ENCODE peak calls at places on chromosomes 11 and 22, in seven cellular contexts. Q, C, G, V, P, N and Y are unnamed samples.
A peak's percentile ranks its signal among the peaks of the same experiment; 100 is the strongest.

GRCh38 chr22:42877158-42877557 is 20.1 kb upstream of the ARFGAP3 start:
- DNase-seq in Q (no peak), V (no peak), P (no peak), G (no peak), N (no peak), C (no peak), Y (no peak)

GRCh38 chr22:20469110-20469855 is 26.3 kb downstream of the KLHL22 start:
- DNase-seq in N (no peak), C (no peak), G (no peak), V (no peak), Q (no peak), P (no peak), Y (no peak)

GRCh38 chr11:63829823-63830489 is 9.0 kb upstream of the MARK2 start:
- DNase-seq in Q (no peak), P (peak; percentile 24), V (no peak), C (peak; percentile 6), G (no peak), N (no peak), Y (no peak)

GRCh38 chr22:39661842-39662676 is 91.5 kb downstream of the CACNA1I start:
- DNase-seq in P (no peak), C (no peak), Q (no peak), G (peak; percentile 88), V (no peak), N (no peak), Y (no peak)

GRCh38 chr22:44024288-44024908 is at the start of gene PARVB:
- DNase-seq in P (peak; percentile 71), G (no peak), C (no peak), N (no peak), Q (no peak), V (no peak), Y (no peak)

GRCh38 chr11:62999649-63000048 is 14.9 kb upstream of the SLC22A6 start:
- DNase-seq in P (no peak), Q (no peak), G (no peak), N (no peak), V (no peak), C (no peak), Y (no peak)

GRCh38 chr11:10526974-10527918 is 13.7 kb downstream of the RNF141 start:
- DNase-seq in V (no peak), P (peak; percentile 44), Q (no peak), N (peak; percentile 88), G (no peak), C (no peak), Y (no peak)

GRCh38 chr11:32421992-32422391 is 13.3 kb downstream of the WT1 start:
- DNase-seq in C (no peak), V (no peak), Q (no peak), G (no peak), P (no peak), N (no peak), Y (no peak)

GRCh38 chr11:8068605-8069221 is 12.3 kb upstream of the TUB start:
- DNase-seq in N (no peak), C (peak; percentile 69), V (peak; percentile 83), Q (no peak), G (no peak), P (peak; percentile 83), Y (peak; percentile 38)

GRCh38 chr11:130882138-130882551 is 34.1 kb downstream of the SNX19 start:
- DNase-seq in N (no peak), Q (no peak), P (no peak), V (peak; percentile 74), C (no peak), G (no peak), Y (no peak)

GRCh38 chr22:28799125-28799833 is 1.1 kb downstream of the XBP1 start:
- DNase-seq in P (peak; percentile 97), G (no peak), C (peak; percentile 87), N (peak; percentile 35), V (peak; percentile 80), Q (no peak), Y (peak; percentile 64)

GRCh38 chr11:842370-843002 is at the start of the genes POLR2L and TSPAN4:
- DNase-seq in P (peak; percentile 96), C (peak; percentile 71), Q (peak; percentile 49), G (peak; percentile 79), V (peak; percentile 93), N (peak; percentile 74), Y (no peak)

GRCh38 chr11:104946907-104947306 is 21.5 kb downstream of the CASP4 start:
- DNase-seq in P (peak; percentile 69), G (peak; percentile 50), V (no peak), Q (no peak), C (peak; percentile 47), N (peak; percentile 35), Y (no peak)

GRCh38 chr11:33778682-33779081 is 4.4 kb upstream of the FBXO3 start:
- DNase-seq in N (no peak), C (peak; percentile 83), Q (no peak), G (no peak), V (no peak), P (peak; percentile 75), Y (no peak)

GRCh38 chr11:68773521-68774187 is 22.3 kb upstream of the TESMIN start:
- DNase-seq in C (peak; percentile 25), V (no peak), Q (no peak), N (no peak), P (no peak), G (no peak), Y (no peak)

GRCh38 chr11:130801287-130802146 is 114.8 kb downstream of the SNX19 start:
- DNase-seq in V (no peak), P (peak; percentile 75), N (no peak), Q (no peak), C (peak; percentile 28), G (no peak), Y (peak; percentile 77)

GRCh38 chr22:29816980-29817379 is 21.1 kb downstream of the ASCC2 start:
- DNase-seq in C (no peak), N (no peak), G (no peak), P (peak; percentile 28), Q (no peak), V (no peak), Y (no peak)

GRCh38 chr11:69352715-69353325 is 58.9 kb downstream of the MYEOV start:
- DNase-seq in C (peak; percentile 95), N (peak; percentile 54), Q (no peak), V (peak; percentile 9), P (peak; percentile 95), G (no peak), Y (peak; percentile 79)

GRCh38 chr11:71198141-71198822 is 54.1 kb downstream of the SHANK2 start:
- DNase-seq in V (no peak), C (no peak), P (no peak), G (no peak), Q (no peak), N (no peak), Y (no peak)

GRCh38 chr22:46390105-46390651 is 54.7 kb downstream of the TRMU start:
- DNase-seq in G (no peak), V (no peak), N (no peak), P (no peak), Q (no peak), C (no peak), Y (no peak)

GRCh38 chr11:11403763-11404725 is 51.0 kb upstream of the CSNK2A3 start:
- DNase-seq in G (no peak), V (peak; percentile 55), C (peak; percentile 20), P (peak; percentile 58), N (no peak), Q (no peak), Y (no peak)

GRCh38 chr11:69704508-69705245 is 855 bp upstream of the FGF19 start:
- DNase-seq in Q (no peak), P (peak; percentile 51), V (no peak), C (no peak), G (no peak), N (no peak), Y (no peak)

GRCh38 chr22:46023558-46023981 is 46.6 kb upstream of the WNT7B start:
- DNase-seq in V (peak; percentile 69), Q (no peak), N (no peak), P (peak; percentile 69), G (no peak), C (no peak), Y (peak; percentile 44)

GRCh38 chr22:47593291-47593690 is 830.8 kb downstream of the TBC1D22A start:
- DNase-seq in C (no peak), N (no peak), Q (no peak), P (no peak), V (no peak), G (no peak), Y (no peak)

GRCh38 chr11:102473543-102473942 is 21.0 kb upstream of the TMEM123 start:
- DNase-seq in Q (no peak), G (no peak), N (no peak), V (no peak), P (no peak), C (no peak), Y (no peak)

GRCh38 chr11:16154715-16155396 is 201.5 kb downstream of the SOX6 start:
- DNase-seq in Q (no peak), C (no peak), V (no peak), N (no peak), G (no peak), P (no peak), Y (peak; percentile 52)

GRCh38 chr22:37284126-37284806 is 2.0 kb downstream of the CYTH4 start:
- DNase-seq in G (no peak), P (no peak), V (no peak), C (no peak), N (no peak), Q (no peak), Y (no peak)
- H3K4me3 ChIP-seq in G (peak overlapping the region; percentile 89), P (no peak overlapping the region), V (peak overlapping the region; percentile 29), C (no peak overlapping the region), N (no peak overlapping the region), Q (peak overlapping the region; percentile 63), Y (no peak overlapping the region)

GRCh38 chr11:96863520-96863919 is 473.7 kb downstream of the JRKL start:
- DNase-seq in V (no peak), Q (no peak), G (no peak), C (no peak), P (no peak), N (no peak), Y (no peak)
- H3K36me3 ChIP-seq in V (no peaks in the 10 kb centered on the region), Q (no peaks in the 10 kb centered on the region), G (no peaks in the 10 kb centered on the region), C (no peaks in the 10 kb centered on the region), P (no peaks in the 10 kb centered on the region), N (no peaks in the 10 kb centered on the region), Y (no peaks in the 10 kb centered on the region)

DNA sequence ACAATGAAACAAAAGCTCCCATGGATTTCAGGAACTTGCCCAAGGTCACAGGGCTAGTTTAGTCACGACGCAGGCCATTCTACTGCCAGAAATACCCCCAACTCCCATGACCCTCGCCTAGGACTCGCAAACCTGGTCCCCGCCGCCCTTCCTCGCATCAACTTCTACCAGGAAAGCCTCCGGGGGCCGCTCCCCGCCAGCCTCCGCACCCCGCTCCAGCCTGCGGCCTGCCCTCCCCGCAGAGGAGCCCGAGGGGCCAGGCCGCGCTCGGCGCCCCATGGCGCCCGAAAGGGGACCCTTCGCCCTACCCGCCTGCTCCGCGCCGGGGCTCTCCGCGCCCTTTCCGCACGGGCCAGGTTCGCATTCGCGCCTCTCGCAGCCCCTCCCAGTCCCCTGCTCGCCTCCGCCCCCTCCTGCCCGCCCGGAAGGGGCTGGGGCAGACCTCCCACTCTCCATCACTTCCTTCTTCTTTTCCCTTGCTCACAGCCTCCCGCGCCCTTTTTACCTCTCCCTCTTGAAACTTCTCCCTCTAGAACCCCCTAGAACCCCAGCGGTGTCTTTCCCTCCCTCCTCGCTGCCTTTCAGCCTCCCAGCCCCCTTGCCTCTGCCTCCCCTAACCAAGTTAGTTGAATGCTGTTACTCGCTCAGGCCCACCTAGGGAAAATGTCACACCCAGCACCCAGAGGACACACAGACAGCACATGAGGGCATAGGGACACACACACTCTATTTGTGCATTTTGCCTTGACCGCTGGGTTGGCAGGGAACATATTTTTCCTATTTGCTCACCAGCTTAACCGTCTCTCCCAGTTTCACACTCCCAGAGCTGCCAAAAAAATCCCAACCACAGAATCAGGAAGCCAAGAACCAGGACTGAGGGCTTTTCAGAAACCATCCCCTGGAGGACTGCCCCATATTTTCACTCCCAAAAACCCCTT is at the start of gene SLC43A3:
- DNase-seq in P (peak; percentile 94), G (peak; percentile 42), N (no peak), Q (no peak), V (peak; percentile 91), C (peak; percentile 56), Y (peak; percentile 48)
- H3K4me3 ChIP-seq in P (peak within 1 kb of the TSS; percentile 70), G (peak within 1 kb of the TSS; percentile 56), N (peak within 1 kb of the TSS; percentile 57), Q (peak within 1 kb of the TSS; percentile 76), V (peak within 1 kb of the TSS; percentile 53), C (peak within 1 kb of the TSS; percentile 50), Y (peak within 1 kb of the TSS; percentile 39)

GRCh38 chr22:26524870-26525269 is 12.6 kb upstream of the TFIP11 start:
- DNase-seq in P (no peak), N (no peak), V (no peak), C (no peak), G (no peak), Q (no peak), Y (no peak)
- H3K36me3 ChIP-seq in P (no peaks in the 10 kb centered on the region), N (no peaks in the 10 kb centered on the region), V (no peaks in the 10 kb centered on the region), C (peaks cover 37% of the 10 kb centered on the region), G (peaks cover 23% of the 10 kb centered on the region), Q (no peaks in the 10 kb centered on the region), Y (no peaks in the 10 kb centered on the region)